ENCODE peak calls at places on chromosomes 4 and X, in four cellular contexts. I, E, P and W are unnamed samples.
A peak's percentile ranks its signal among the peaks of the same experiment; 100 is the strongest.

GRCh38 chrX:14964500-14964899 is 91.3 kb downstream of the MOSPD2 start:
- DNase-seq in I (peak; percentile 23), E (no peak), P (no peak), W (no peak)

GRCh38 chrX:64977830-64978229 is 1.6 kb upstream of the ZC4H2 start:
- DNase-seq in I (no peak), E (no peak), P (no peak), W (no peak)

GRCh38 chr4:99763635-99764101 is 53.0 kb upstream of the DAPP1 start:
- DNase-seq in I (peak; percentile 96), E (no peak), P (no peak), W (no peak)

GRCh38 chr4:162457071-162457865 is 293.5 kb upstream of the FSTL5 start:
- DNase-seq in I (no peak), E (no peak), P (no peak), W (no peak)

GRCh38 chrX:153530411-153531145 is 13.1 kb downstream of the ATP2B3 start:
- DNase-seq in I (no peak), E (no peak), P (no peak), W (no peak)

GRCh38 chr4:144353240-144353639 is 212.7 kb upstream of the GYPA start:
- DNase-seq in I (no peak), E (no peak), P (no peak), W (no peak)

GRCh38 chrX:42119076-42119475 is 195.7 kb upstream of the CASK start:
- DNase-seq in I (peak; percentile 89), E (no peak), P (no peak), W (no peak)

GRCh38 chr4:22385615-22386014 is 130.3 kb downstream of the ADGRA3 start:
- DNase-seq in I (peak; percentile 70), E (no peak), P (no peak), W (no peak)

GRCh38 chr4:77310931-77311330 is 153.9 kb downstream of the CCNG2 start:
- DNase-seq in I (no peak), E (no peak), P (no peak), W (no peak)

GRCh38 chrX:147757750-147758149 is 154.0 kb upstream of the FMR1 start:
- DNase-seq in I (no peak), E (no peak), P (no peak), W (no peak)

GRCh38 chr4:61520688-61521160 is 320.6 kb downstream of the ADGRL3 start:
- DNase-seq in I (no peak), E (no peak), P (no peak), W (no peak)
- H3K4me3 ChIP-seq in I (no peak overlapping the region), E (no peak overlapping the region), P (no peak overlapping the region), W (no peak overlapping the region)

GRCh38 chr4:37615059-37615719 is 71.0 kb downstream of the RELL1 start:
- DNase-seq in I (no peak), E (no peak), P (no peak), W (no peak)

GRCh38 chr4:37620174-37620573 is 66.0 kb downstream of the RELL1 start:
- DNase-seq in I (no peak), E (no peak), P (no peak), W (no peak)

GRCh38 chr4:37615720-37616063 is 70.5 kb downstream of the RELL1 start:
- DNase-seq in I (no peak), E (no peak), P (no peak), W (no peak)
- H3K4me3 ChIP-seq in I (no peak overlapping the region), E (no peak overlapping the region), P (no peak overlapping the region), W (no peak overlapping the region)

DNA sequence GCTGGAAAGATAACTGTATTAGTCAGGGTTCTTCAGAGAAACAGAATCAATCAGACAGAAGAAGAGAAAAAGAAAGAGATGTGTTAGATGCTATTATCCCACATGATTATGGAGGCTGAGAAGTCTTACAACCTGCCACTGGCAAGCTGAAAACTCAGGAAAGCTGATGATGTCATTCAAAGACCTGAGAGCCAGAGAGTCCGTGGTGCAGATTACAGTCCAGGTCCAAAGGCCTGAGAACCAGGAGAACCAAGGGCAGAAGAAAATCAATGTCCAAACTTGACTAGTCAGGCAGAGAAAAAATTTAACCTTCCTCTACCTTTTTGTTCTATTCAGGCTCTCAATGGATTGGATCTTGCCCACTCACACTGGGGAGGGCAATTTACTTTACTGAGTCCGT is 172.5 kb downstream of the QDPR start:
- DNase-seq in I (no peak), E (no peak), P (no peak), W (no peak)
- H3K4me3 ChIP-seq in I (no peak overlapping the region), E (no peak overlapping the region), P (no peak overlapping the region), W (no peak overlapping the region)

DNA sequence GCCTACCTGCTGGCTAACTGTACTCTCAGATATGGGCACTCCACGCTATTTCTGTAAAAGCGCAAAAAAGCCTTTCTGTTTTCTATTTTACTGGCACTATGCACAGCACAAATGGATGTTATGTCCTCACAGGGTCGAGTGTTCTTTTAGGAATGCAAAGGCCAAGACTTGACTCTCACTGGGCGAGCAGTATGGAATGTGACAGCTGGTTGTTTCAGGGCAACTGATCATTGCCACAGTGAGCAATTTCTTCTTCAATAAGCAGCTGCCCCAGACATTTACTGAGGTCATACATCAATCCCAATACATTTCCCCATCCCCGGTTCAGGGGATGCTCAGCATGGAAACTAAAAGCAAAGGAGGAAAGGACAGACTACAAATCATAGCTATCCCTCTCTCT is 58.2 kb downstream of the PDE5A start:
- DNase-seq in I (peak; percentile 42), E (no peak), P (no peak), W (no peak)
- H3K4me3 ChIP-seq in I (no peak overlapping the region), E (no peak overlapping the region), P (no peak overlapping the region), W (no peak overlapping the region)

GRCh38 chr4:183797041-183797444 is 108.1 kb upstream of the STOX2 start:
- DNase-seq in I (no peak), E (peak; percentile 6), P (no peak), W (no peak)

GRCh38 chr4:183798921-183799307 is 106.2 kb upstream of the STOX2 start:
- DNase-seq in I (no peak), E (no peak), P (no peak), W (no peak)

GRCh38 chr4:183801460-183802168 is 103.5 kb upstream of the STOX2 start:
- DNase-seq in I (no peak), E (no peak), P (no peak), W (no peak)

GRCh38 chr4:183797445-183798248 is 107.5 kb upstream of the STOX2 start:
- DNase-seq in I (peak; percentile 3), E (peak; percentile 31), P (no peak), W (no peak)

DNA sequence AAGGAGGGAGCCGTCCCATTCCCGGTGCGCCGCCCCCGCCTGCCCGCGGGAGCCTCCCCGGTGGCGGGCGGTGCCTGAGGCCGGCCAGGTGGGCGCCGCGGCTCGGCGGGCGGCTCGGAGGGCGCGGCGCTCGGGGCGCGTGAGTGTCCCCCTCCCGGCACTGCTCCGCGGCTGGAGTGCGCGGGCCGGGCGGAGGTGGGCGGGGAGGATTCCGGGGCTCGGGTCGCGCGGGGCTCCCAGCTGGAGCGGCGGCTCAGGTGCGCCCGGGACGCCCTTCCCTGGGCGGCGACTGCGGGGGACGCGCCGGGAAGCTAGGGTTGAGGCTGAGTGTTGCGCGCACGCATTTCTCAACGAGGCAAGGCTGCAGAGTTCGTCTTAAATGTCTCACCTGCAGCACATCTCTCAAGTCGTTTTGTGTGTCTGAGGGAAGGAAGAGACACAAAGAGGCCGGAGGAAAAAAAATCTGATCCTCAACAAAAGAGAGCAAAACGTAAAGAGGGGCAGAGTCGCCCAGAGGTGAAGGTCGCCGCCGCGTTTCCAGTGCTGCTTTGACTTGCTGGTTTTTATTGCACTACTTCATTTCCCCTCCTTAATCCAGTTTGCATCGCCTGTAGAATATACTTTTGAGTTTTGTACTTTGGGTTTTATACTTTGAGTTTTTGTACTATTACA is 106.7 kb upstream of the STOX2 start:
- DNase-seq in I (no peak), E (no peak), P (no peak), W (no peak)
- H3K4me3 ChIP-seq in I (no peak overlapping the region), E (peak overlapping the region; percentile 82), P (no peak overlapping the region), W (peak overlapping the region; percentile 46)

GRCh38 chrX:136146614-136147319 is 566 bp upstream of the FHL1 start:
- DNase-seq in I (no peak), E (no peak), P (peak; percentile 43), W (no peak)

GRCh38 chrX:136147966-136148365 is 633 bp downstream of the FHL1 start:
- DNase-seq in I (no peak), E (no peak), P (no peak), W (no peak)

GRCh38 chrX:136147320-136147901 is at the start of gene FHL1:
- DNase-seq in I (no peak), E (peak; percentile 32), P (peak; percentile 67), W (no peak)

GRCh38 chrX:136143714-136144113 is 3.6 kb upstream of the FHL1 start:
- DNase-seq in I (no peak), E (no peak), P (no peak), W (no peak)

GRCh38 chrX:136148391-136148790 is 1.1 kb downstream of the FHL1 start:
- DNase-seq in I (no peak), E (no peak), P (no peak), W (no peak)
- H3K4me3 ChIP-seq in I (peak overlapping the region; percentile 58), E (peak overlapping the region; percentile 75), P (peak overlapping the region; percentile 11), W (peak overlapping the region; percentile 96)

DNA sequence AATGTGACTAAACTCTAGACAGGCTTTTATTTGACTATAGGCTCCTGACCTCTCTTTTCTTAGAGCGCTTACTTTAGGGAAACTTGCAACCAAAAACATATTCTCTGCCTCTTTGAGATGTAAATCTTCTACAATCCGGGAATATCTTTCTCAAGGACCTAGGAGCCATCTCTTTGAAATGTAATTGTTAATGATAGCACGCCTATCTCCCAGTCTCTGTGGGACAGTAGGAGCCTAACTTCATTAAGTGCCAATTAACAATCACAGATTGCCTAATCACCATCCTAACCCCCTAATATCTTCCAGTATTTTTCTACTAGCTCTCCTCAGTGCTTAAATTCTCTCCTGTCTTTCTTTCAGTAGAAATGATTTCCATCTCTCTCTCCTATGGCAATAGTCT is 628.6 kb downstream of the DMD start:
- DNase-seq in I (no peak), E (no peak), P (no peak), W (peak; percentile 1)
- H3K4me3 ChIP-seq in I (no peak overlapping the region), E (no peak overlapping the region), P (no peak overlapping the region), W (no peak overlapping the region)